ENCODE peak calls at places on chromosome 15, in nine cellular contexts. D is endothelial cell, G is tibial nerve, S is astrocyte, V is naive B cell, Y is B cell, C is EL, R is NCI-H1417 treated with DMSO at 0.1 percent for 48 hours, O is renal cortical epithelial cell. H is an unnamed sample.

GRCh38 chr15:64997911-64998310 is 8.2 kb upstream of the SPG21 start:
- DNase-seq in D (no peak), V (no peak), O (no peak), R (no peak), C (no peak), Y (no peak), G (no peak), S (no peak), H (no peak)

GRCh38 chr15:29792426-29793159 is 29.7 kb downstream of the TJP1 start:
- DNase-seq in V (no peak), R (no peak), S (peak; percentile 55), O (no peak), C (peak; percentile 65), Y (no peak), D (no peak), G (no peak), H (no peak)

GRCh38 chr15:70426065-70426821 is 328.5 kb upstream of the TLE3 start:
- DNase-seq in C (peak; percentile 23), D (no peak), Y (no peak), R (no peak), S (peak; percentile 21), G (no peak), O (no peak), V (no peak), H (no peak)

GRCh38 chr15:46039703-46040102 is 404.9 kb downstream of the SQOR start:
- DNase-seq in D (no peak), O (no peak), Y (no peak), V (no peak), G (no peak), R (no peak), S (no peak), C (no peak), H (no peak)

GRCh38 chr15:24772709-24773373 is 97.3 kb downstream of the NPAP1 start:
- DNase-seq in V (peak; percentile 59), O (peak; percentile 51), C (peak; percentile 19), G (no peak), Y (peak; percentile 28), S (peak; percentile 76), D (peak; percentile 83), R (no peak), H (no peak)

GRCh38 chr15:91099616-91100560 is at the start of gene SV2B:
- DNase-seq in V (peak; percentile 21), D (peak; percentile 53), S (peak; percentile 32), R (peak; percentile 26), O (no peak), C (peak; percentile 36), Y (peak; percentile 63), G (no peak), H (no peak)

GRCh38 chr15:78088773-78089080 is 3.6 kb upstream of the SH2D7 start:
- DNase-seq in O (no peak), D (no peak), Y (no peak), C (no peak), V (no peak), G (no peak), S (no peak), R (no peak), H (no peak)

GRCh38 chr15:29674661-29675533 is 147.4 kb downstream of the TJP1 start:
- DNase-seq in G (no peak), S (peak; percentile 50), Y (no peak), D (peak; percentile 75), V (no peak), O (peak; percentile 30), R (no peak), C (peak; percentile 72), H (peak; percentile 66)

GRCh38 chr15:34650177-34650576 is 66.7 kb upstream of the GOLGA8B start:
- DNase-seq in D (no peak), R (no peak), C (peak; percentile 71), G (no peak), S (peak; percentile 88), O (peak; percentile 60), Y (no peak), V (no peak), H (no peak)

GRCh38 chr15:80673561-80674244 is 21.4 kb upstream of the ABHD17C start:
- DNase-seq in G (no peak), Y (no peak), O (no peak), S (no peak), R (no peak), C (no peak), V (no peak), D (no peak), H (no peak)

GRCh38 chr15:95940431-95940985 is 390.0 kb upstream of the NR2F2 start:
- DNase-seq in G (no peak), R (no peak), D (no peak), S (no peak), O (no peak), C (no peak), V (no peak), Y (no peak), H (no peak)

GRCh38 chr15:75230016-75230343 is 28.2 kb upstream of the GOLGA6C start:
- DNase-seq in G (no peak), R (no peak), S (no peak), D (no peak), Y (peak; percentile 10), V (no peak), C (no peak), O (no peak), H (no peak)

GRCh38 chr15:65369651-65370050 is 8.2 kb downstream of the IGDCC3 start:
- DNase-seq in C (no peak), R (no peak), Y (no peak), S (no peak), G (no peak), O (no peak), D (no peak), V (no peak), H (no peak)

GRCh38 chr15:77036537-77037474 is 34.1 kb downstream of the TSPAN3 start:
- DNase-seq in S (no peak), Y (peak; percentile 19), V (no peak), D (peak; percentile 3), C (no peak), R (no peak), G (peak; percentile 12), O (no peak), H (no peak)

GRCh38 chr15:56918046-56918906 is at the start of gene TCF12:
- DNase-seq in R (peak; percentile 75), V (peak; percentile 91), S (peak; percentile 94), G (peak; percentile 84), Y (peak; percentile 90), O (peak; percentile 66), D (peak; percentile 97), C (peak; percentile 96), H (peak; percentile 89)

GRCh38 chr15:44327578-44327977 is 39.1 kb downstream of the GOLM2 start:
- DNase-seq in C (no peak), D (no peak), V (no peak), G (no peak), S (no peak), R (no peak), Y (no peak), O (peak; percentile 61), H (no peak)

H was measured in HuH-7.5.